ENCODE peak calls at places on chromosomes 4 and X, in five cellular contexts. One of them, this sample, is unnamed.
A peak's percentile ranks its signal among the peaks of the same experiment; 100 is the strongest.

GRCh38 chrX:19003756-19004155 is 19.8 kb upstream of the PHKA2 start:
- DNase-seq in fibroblast of lung: no peak
- DNase-seq in sigmoid colon: no peak
- DNase-seq in cardiac fibroblast: no peak
- DNase-seq in upper lobe of right lung: no peak
- DNase-seq in this sample: peak; percentile 33

GRCh38 chr4:90318208-90318607 is 191.0 kb downstream of the CCSER1 start:
- DNase-seq in fibroblast of lung: peak; percentile 90
- DNase-seq in upper lobe of right lung: no peak
- DNase-seq in cardiac fibroblast: peak; percentile 90
- DNase-seq in sigmoid colon: no peak
- DNase-seq in this sample: peak; percentile 91

GRCh38 chrX:87518504-87518903 is 902 bp downstream of the KLHL4 start:
- DNase-seq in upper lobe of right lung: no peak
- DNase-seq in sigmoid colon: no peak
- DNase-seq in fibroblast of lung: peak; percentile 28
- DNase-seq in cardiac fibroblast: peak; percentile 43
- DNase-seq in this sample: peak; percentile 30

GRCh38 chr4:125573368-125573767 is 258.6 kb downstream of the FAT4 start:
- DNase-seq in fibroblast of lung: no peak
- DNase-seq in cardiac fibroblast: no peak
- DNase-seq in sigmoid colon: no peak
- DNase-seq in upper lobe of right lung: no peak
- DNase-seq in this sample: no peak

GRCh38 chrX:75131973-75132627 is 24.0 kb downstream of the ABCB7 start:
- DNase-seq in fibroblast of lung: no peak
- DNase-seq in upper lobe of right lung: no peak
- DNase-seq in sigmoid colon: no peak
- DNase-seq in cardiac fibroblast: no peak
- DNase-seq in this sample: no peak

GRCh38 chr4:128524311-128524710 is 236.7 kb upstream of the PGRMC2 start:
- DNase-seq in cardiac fibroblast: peak; percentile 96
- DNase-seq in upper lobe of right lung: peak; percentile 68
- DNase-seq in fibroblast of lung: peak; percentile 96
- DNase-seq in sigmoid colon: no peak
- DNase-seq in this sample: peak; percentile 95

GRCh38 chr4:55123791-55124190 is 1.6 kb downstream of the KDR start:
- DNase-seq in sigmoid colon: no peak
- DNase-seq in fibroblast of lung: no peak
- DNase-seq in upper lobe of right lung: no peak
- DNase-seq in cardiac fibroblast: no peak
- DNase-seq in this sample: no peak

GRCh38 chrX:102858826-102859627 is 78.0 kb upstream of the RAB40AL start:
- DNase-seq in fibroblast of lung: peak; percentile 42
- DNase-seq in sigmoid colon: no peak
- DNase-seq in cardiac fibroblast: no peak
- DNase-seq in upper lobe of right lung: no peak
- DNase-seq in this sample: no peak

GRCh38 chr4:3071811-3072210 is 2.5 kb downstream of the HTT-AS start:
- DNase-seq in sigmoid colon: no peak
- DNase-seq in upper lobe of right lung: no peak
- DNase-seq in cardiac fibroblast: peak; percentile 47
- DNase-seq in fibroblast of lung: peak; percentile 12
- DNase-seq in this sample: peak; percentile 55

GRCh38 chrX:132956421-132957210 is 1.8 kb downstream of the HS6ST2 start:
- DNase-seq in fibroblast of lung: no peak
- DNase-seq in sigmoid colon: no peak
- DNase-seq in upper lobe of right lung: peak; percentile 56
- DNase-seq in cardiac fibroblast: no peak
- DNase-seq in this sample: no peak

GRCh38 chrX:23656684-23657083 is 10.6 kb upstream of the PRDX4 start:
- DNase-seq in upper lobe of right lung: no peak
- DNase-seq in fibroblast of lung: peak; percentile 45
- DNase-seq in cardiac fibroblast: peak; percentile 32
- DNase-seq in sigmoid colon: no peak
- DNase-seq in this sample: peak; percentile 17

GRCh38 chr4:132642196-132642817 is 506.8 kb upstream of the PCDH10 start:
- DNase-seq in fibroblast of lung: peak; percentile 33
- DNase-seq in upper lobe of right lung: no peak
- DNase-seq in cardiac fibroblast: peak; percentile 38
- DNase-seq in sigmoid colon: no peak
- DNase-seq in this sample: peak; percentile 9

GRCh38 chrX:125577479-125577878 is 257.8 kb downstream of the TEX13C start:
- DNase-seq in sigmoid colon: no peak
- DNase-seq in upper lobe of right lung: no peak
- DNase-seq in fibroblast of lung: no peak
- DNase-seq in cardiac fibroblast: no peak
- DNase-seq in this sample: no peak

GRCh38 chrX:50700921-50701320 is 113.1 kb downstream of the SHROOM4 start:
- DNase-seq in upper lobe of right lung: no peak
- DNase-seq in sigmoid colon: no peak
- DNase-seq in fibroblast of lung: peak; percentile 39
- DNase-seq in cardiac fibroblast: peak; percentile 61
- DNase-seq in this sample: peak; percentile 20

GRCh38 chr4:139682309-139683210 is 16.9 kb downstream of the MGST2 start:
- DNase-seq in cardiac fibroblast: peak; percentile 5
- DNase-seq in fibroblast of lung: no peak
- DNase-seq in upper lobe of right lung: no peak
- DNase-seq in sigmoid colon: no peak
- DNase-seq in this sample: peak; percentile 13

GRCh38 chr4:126144838-126145237 is 830.1 kb downstream of the FAT4 start:
- DNase-seq in fibroblast of lung: no peak
- DNase-seq in cardiac fibroblast: no peak
- DNase-seq in sigmoid colon: no peak
- DNase-seq in upper lobe of right lung: no peak
- DNase-seq in this sample: no peak

GRCh38 chr4:162458051-162458450 is 294.3 kb upstream of the FSTL5 start:
- DNase-seq in upper lobe of right lung: no peak
- DNase-seq in cardiac fibroblast: no peak
- DNase-seq in fibroblast of lung: no peak
- DNase-seq in sigmoid colon: no peak
- DNase-seq in this sample: no peak

GRCh38 chr4:162461952-162462351 is 298.2 kb upstream of the FSTL5 start:
- DNase-seq in upper lobe of right lung: no peak
- DNase-seq in cardiac fibroblast: no peak
- DNase-seq in fibroblast of lung: peak; percentile 6
- DNase-seq in sigmoid colon: no peak
- DNase-seq in this sample: no peak

GRCh38 chr4:162456106-162456505 is 292.3 kb upstream of the FSTL5 start:
- DNase-seq in fibroblast of lung: no peak
- DNase-seq in upper lobe of right lung: no peak
- DNase-seq in sigmoid colon: no peak
- DNase-seq in cardiac fibroblast: no peak
- DNase-seq in this sample: no peak

DNA sequence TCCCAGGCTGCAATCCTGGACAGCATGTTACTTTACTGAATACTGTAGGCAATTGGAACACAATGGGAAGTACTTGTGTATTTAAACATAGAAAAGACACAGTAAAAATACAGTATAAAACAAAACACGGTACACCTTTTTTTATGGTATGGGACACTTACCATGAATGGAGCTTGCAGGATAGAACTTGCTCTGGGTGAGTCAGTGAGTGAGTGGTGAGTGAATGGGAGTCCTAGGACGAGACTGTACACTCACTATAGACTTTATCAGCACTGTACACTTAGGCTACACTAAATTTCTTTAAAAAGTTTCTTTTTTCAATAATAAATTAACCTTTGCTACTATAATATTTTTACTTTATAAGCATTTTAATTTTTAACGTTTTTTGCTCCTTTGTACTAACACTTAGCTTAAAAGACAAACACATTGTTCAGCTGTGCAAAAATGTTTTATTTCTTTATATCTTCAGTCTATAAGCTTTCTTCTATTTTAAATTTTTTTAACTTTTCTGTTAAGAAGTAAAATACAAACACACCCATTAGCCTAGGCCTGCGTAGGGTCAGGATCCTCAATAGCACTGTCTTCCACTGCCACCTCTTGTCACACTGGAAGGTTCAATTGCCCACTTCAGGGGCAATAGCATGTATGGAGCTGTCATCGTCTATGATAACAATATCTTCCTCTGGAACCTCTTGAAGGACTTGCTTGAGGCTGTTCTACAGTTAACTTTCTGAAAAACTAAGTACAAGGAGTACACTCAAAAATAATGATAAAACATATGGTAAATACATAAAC is 293.5 kb upstream of the FSTL5 start:
- DNase-seq in cardiac fibroblast: no peak
- DNase-seq in fibroblast of lung: no peak
- DNase-seq in upper lobe of right lung: no peak
- DNase-seq in sigmoid colon: no peak
- DNase-seq in this sample: no peak
- TF ChIP-seq CTCF in cardiac fibroblast: no peak
- TF ChIP-seq CTCF in fibroblast of lung: no peak
- TF ChIP-seq CTCF in upper lobe of right lung: no peak
- TF ChIP-seq CTCF in sigmoid colon: no peak
- TF ChIP-seq CTCF in this sample: no peak

GRCh38 chr4:41882622-41883347 is 52.4 kb upstream of the TMEM33 start:
- DNase-seq in cardiac fibroblast: peak; percentile 45
- DNase-seq in fibroblast of lung: peak; percentile 19
- DNase-seq in upper lobe of right lung: peak; percentile 74
- DNase-seq in sigmoid colon: no peak
- DNase-seq in this sample: peak; percentile 25

GRCh38 chr4:41880022-41880837 is 55.0 kb upstream of the TMEM33 start:
- DNase-seq in fibroblast of lung: no peak
- DNase-seq in upper lobe of right lung: no peak
- DNase-seq in cardiac fibroblast: no peak
- DNase-seq in sigmoid colon: no peak
- DNase-seq in this sample: no peak

GRCh38 chr4:41883988-41884737 is 51.1 kb upstream of the TMEM33 start:
- DNase-seq in sigmoid colon: no peak
- DNase-seq in cardiac fibroblast: no peak
- DNase-seq in upper lobe of right lung: no peak
- DNase-seq in fibroblast of lung: no peak
- DNase-seq in this sample: no peak

GRCh38 chr4:41880840-41881831 is 54.1 kb upstream of the TMEM33 start:
- DNase-seq in cardiac fibroblast: peak; percentile 11
- DNase-seq in sigmoid colon: no peak
- DNase-seq in upper lobe of right lung: no peak
- DNase-seq in fibroblast of lung: no peak
- DNase-seq in this sample: no peak

DNA sequence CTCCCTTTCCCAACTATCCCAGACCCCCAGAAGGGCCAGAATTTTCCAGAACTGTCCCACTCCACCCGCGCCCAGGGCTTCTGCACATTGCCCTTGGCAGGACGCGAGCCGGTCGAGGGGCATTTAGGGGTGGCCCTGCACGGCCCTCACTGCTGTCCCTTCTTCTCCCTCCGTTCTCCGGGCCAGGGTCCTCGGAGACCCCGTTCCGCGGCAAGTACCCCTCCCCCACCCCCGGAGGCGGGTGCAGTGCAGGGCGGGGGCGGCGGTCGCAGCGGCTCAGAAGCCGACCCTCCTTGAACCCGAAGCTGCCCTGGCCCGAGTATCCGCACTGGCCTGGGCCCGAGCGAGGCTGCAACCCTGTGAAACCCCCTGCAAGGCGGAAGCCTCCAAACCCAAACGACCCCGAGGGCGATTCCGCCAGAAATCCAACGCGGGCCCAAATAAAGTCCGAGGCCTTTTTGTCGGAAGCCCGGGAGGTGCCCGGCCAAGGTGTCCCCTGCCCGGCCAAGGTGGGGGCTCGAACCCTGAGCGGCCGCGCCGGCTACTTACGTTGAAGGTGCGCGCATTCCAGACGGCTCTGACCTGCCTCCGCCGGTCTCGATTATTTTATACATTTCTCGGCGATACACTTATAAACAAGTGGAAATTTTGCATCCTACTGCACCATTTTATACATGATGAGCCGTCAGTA is 53.2 kb upstream of the TMEM33 start:
- DNase-seq in fibroblast of lung: no peak
- DNase-seq in upper lobe of right lung: no peak
- DNase-seq in cardiac fibroblast: no peak
- DNase-seq in sigmoid colon: no peak
- DNase-seq in this sample: no peak
- H3K4me3 ChIP-seq in fibroblast of lung: peak overlapping the region; percentile 6
- H3K4me3 ChIP-seq in upper lobe of right lung: peak overlapping the region; percentile 40
- H3K4me3 ChIP-seq in cardiac fibroblast: peak overlapping the region; percentile 17
- H3K4me3 ChIP-seq in sigmoid colon: peak overlapping the region; percentile 26
- H3K4me3 ChIP-seq in this sample: no peak overlapping the region

GRCh38 chrX:136170109-136170800 is 22.9 kb downstream of the FHL1 start:
- DNase-seq in cardiac fibroblast: peak; percentile 55
- DNase-seq in sigmoid colon: peak; percentile 75
- DNase-seq in fibroblast of lung: peak; percentile 45
- DNase-seq in upper lobe of right lung: no peak
- DNase-seq in this sample: peak; percentile 59
- TF ChIP-seq CTCF in cardiac fibroblast: peak; percentile 29
- TF ChIP-seq CTCF in sigmoid colon: peak; percentile 29
- TF ChIP-seq CTCF in fibroblast of lung: peak; percentile 36
- TF ChIP-seq CTCF in upper lobe of right lung: no peak
- TF ChIP-seq CTCF in this sample: peak; percentile 42

DNA sequence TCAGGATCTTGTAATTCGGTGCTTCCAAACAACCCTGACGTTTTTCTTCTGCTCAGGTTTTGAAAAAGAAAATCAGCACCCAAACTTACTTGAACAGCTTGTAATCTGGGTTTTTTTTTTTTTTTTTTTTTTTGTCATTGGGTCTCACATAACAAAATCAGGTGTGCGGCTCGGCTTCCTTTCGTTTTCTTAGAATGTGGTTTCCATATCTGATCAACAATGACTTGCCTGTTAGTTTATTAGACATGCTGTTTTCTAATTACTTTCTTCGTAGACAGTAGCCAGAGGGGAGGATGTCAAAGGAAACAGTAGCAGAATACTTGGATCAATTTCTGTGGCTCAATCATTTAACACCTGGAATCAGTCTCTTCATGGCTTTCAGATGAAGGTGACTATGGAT is 890 bp upstream of the FREM3 start:
- DNase-seq in sigmoid colon: no peak
- DNase-seq in upper lobe of right lung: no peak
- DNase-seq in fibroblast of lung: no peak
- DNase-seq in cardiac fibroblast: no peak
- DNase-seq in this sample: no peak
- H3K4me3 ChIP-seq in sigmoid colon: no peak overlapping the region
- H3K4me3 ChIP-seq in upper lobe of right lung: no peak overlapping the region
- H3K4me3 ChIP-seq in fibroblast of lung: no peak overlapping the region
- H3K4me3 ChIP-seq in cardiac fibroblast: no peak overlapping the region
- H3K4me3 ChIP-seq in this sample: no peak overlapping the region

GRCh38 chr4:5784960-5785611 is 74.1 kb downstream of the EVC start:
- DNase-seq in sigmoid colon: peak; percentile 63
- DNase-seq in upper lobe of right lung: peak; percentile 26
- DNase-seq in cardiac fibroblast: peak; percentile 71
- DNase-seq in fibroblast of lung: no peak
- DNase-seq in this sample: peak; percentile 60
- TF ChIP-seq CTCF in sigmoid colon: no peak
- TF ChIP-seq CTCF in upper lobe of right lung: no peak
- TF ChIP-seq CTCF in cardiac fibroblast: no peak
- TF ChIP-seq CTCF in fibroblast of lung: no peak
- TF ChIP-seq CTCF in this sample: peak; percentile 11

DNA sequence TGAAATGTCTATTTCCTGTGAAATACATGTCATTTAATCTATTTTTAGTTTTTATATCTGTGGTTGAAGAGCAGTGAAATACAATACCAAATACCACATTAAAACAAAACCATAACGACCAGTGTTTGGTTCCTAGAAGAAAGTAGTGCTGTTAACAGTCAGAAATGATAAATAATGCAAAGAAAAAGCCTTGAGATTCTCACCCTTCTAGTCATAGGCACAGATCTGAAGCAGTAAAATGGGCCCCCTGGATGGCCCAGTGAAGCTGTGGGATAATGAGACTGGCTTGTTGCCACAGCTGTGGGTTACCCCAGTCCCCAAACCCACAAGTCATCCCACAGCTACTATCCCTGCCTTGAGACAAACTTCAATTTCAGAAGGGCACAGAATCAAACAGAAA is 137.3 kb upstream of the RPL34 start:
- DNase-seq in sigmoid colon: no peak
- DNase-seq in cardiac fibroblast: no peak
- DNase-seq in fibroblast of lung: peak; percentile 22
- DNase-seq in upper lobe of right lung: no peak
- DNase-seq in this sample: no peak
- H3K4me3 ChIP-seq in sigmoid colon: no peak overlapping the region
- H3K4me3 ChIP-seq in cardiac fibroblast: no peak overlapping the region
- H3K4me3 ChIP-seq in fibroblast of lung: no peak overlapping the region
- H3K4me3 ChIP-seq in upper lobe of right lung: no peak overlapping the region
- H3K4me3 ChIP-seq in this sample: no peak overlapping the region